ENCODE peak calls at places on chromosomes 1 and 21, in five cellular contexts. Q, M, D, E and F are unnamed samples.

GRCh38 chr1:33219886-33220661 is 36.2 kb upstream of the ZNF362 start:
- DNase-seq in M (no peak), E (peak; percentile 60), Q (no peak), D (peak; percentile 47), F (peak; percentile 63)

GRCh38 chr1:84973493-84974334 is 23.2 kb downstream of the MCOLN2 start:
- DNase-seq in Q (no peak), D (no peak), M (no peak), E (no peak), F (no peak)

GRCh38 chr1:18354657-18355056 is 126.1 kb upstream of the KLHDC7A start:
- DNase-seq in M (no peak), Q (no peak), E (no peak), D (no peak), F (no peak)

GRCh38 chr1:66253330-66253921 is 280.5 kb upstream of the SGIP1 start:
- DNase-seq in Q (no peak), E (peak; percentile 65), M (no peak), D (no peak), F (no peak)

GRCh38 chr1:117646007-117646913 is 40.4 kb downstream of the TENT5C start:
- DNase-seq in E (no peak), Q (no peak), M (no peak), D (no peak), F (no peak)

GRCh38 chr21:35338281-35338680 is 289.2 kb upstream of the RUNX1 start:
- DNase-seq in M (no peak), D (no peak), E (no peak), Q (no peak), F (no peak)

GRCh38 chr1:241834733-241835377 is 13.1 kb upstream of the EXO1 start:
- DNase-seq in M (no peak), E (peak; percentile 26), D (no peak), Q (no peak), F (no peak)

GRCh38 chr21:43874085-43874785 is 9.2 kb downstream of the AGPAT3 start:
- DNase-seq in D (no peak), E (no peak), Q (no peak), M (no peak), F (no peak)

GRCh38 chr1:31587720-31588423 is 11.6 kb downstream of the TINAGL1 start:
- DNase-seq in Q (peak; percentile 84), M (peak; percentile 89), D (no peak), E (no peak), F (no peak)

GRCh38 chr1:62687421-62687902 is 724 bp downstream of the DOCK7 start:
- DNase-seq in M (peak; percentile 66), D (no peak), Q (no peak), E (no peak), F (no peak)

GRCh38 chr1:94326329-94326728 is 88.9 kb upstream of the ARHGAP29 start:
- DNase-seq in E (no peak), D (no peak), M (no peak), Q (no peak), F (no peak)

GRCh38 chr1:15833069-15833679 is 14.3 kb upstream of the SPEN start:
- DNase-seq in Q (peak; percentile 72), M (peak; percentile 80), D (no peak), E (peak; percentile 47), F (peak; percentile 90)

GRCh38 chr1:206001476-206001888 is 1.7 kb downstream of the RAB7B start:
- DNase-seq in Q (no peak), E (peak; percentile 73), M (no peak), D (no peak), F (no peak)

GRCh38 chr1:2472109-2472508 is 4.0 kb upstream of the PLCH2 start:
- DNase-seq in D (no peak), E (no peak), M (no peak), Q (no peak), F (no peak)

GRCh38 chr1:76170522-76170921 is 96.0 kb downstream of the ST6GALNAC3 start:
- DNase-seq in E (no peak), M (no peak), Q (no peak), D (no peak), F (no peak)

GRCh38 chr1:108717774-108718316 is 5.1 kb downstream of the FNDC7 start:
- DNase-seq in Q (no peak), E (no peak), D (no peak), M (no peak), F (no peak)

GRCh38 chr1:108719253-108719652 is 6.5 kb downstream of the FNDC7 start:
- DNase-seq in D (no peak), M (no peak), Q (no peak), E (no peak), F (no peak)

GRCh38 chr1:108716437-108717230 is 3.9 kb downstream of the FNDC7 start:
- DNase-seq in Q (no peak), D (no peak), M (no peak), E (no peak), F (no peak)

GRCh38 chr1:108712605-108713150 is at the start of gene FNDC7:
- DNase-seq in M (no peak), Q (no peak), E (no peak), D (no peak), F (no peak)

GRCh38 chr1:108715932-108716331 is 3.2 kb downstream of the FNDC7 start:
- DNase-seq in Q (no peak), D (no peak), E (no peak), M (no peak), F (no peak)
- H3K4me3 ChIP-seq in Q (no peak overlapping the region), D (no peak overlapping the region), E (no peak overlapping the region), M (no peak overlapping the region), F (no peak overlapping the region)

DNA sequence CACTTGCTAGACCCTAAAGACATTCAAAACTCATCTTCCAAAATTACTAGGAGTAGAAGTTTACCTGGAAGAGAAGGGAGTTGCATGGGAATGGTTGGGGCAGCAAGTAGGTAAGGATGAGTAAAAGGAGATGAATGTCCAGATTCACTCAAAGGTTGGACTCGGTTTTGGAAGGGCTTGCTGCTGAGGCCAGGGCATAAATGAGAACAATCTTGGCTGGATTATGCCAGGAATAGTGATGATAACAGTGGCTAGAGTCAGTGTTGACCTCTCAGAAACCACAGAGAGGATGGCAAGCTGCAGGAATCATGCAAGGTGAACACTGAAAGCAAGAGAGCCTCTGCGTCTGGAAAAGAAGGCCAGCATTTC is 43.4 kb downstream of the C8A start:
- DNase-seq in E (no peak), Q (no peak), M (no peak), D (no peak), F (no peak)
- H3K4me1 ChIP-seq in E (no peaks in the 10 kb centered on the region), Q (no peaks in the 10 kb centered on the region), M (no peaks in the 10 kb centered on the region), D (peaks cover 12% of the 10 kb centered on the region), F (no peaks in the 10 kb centered on the region)

GRCh38 chr1:231347961-231348360 is 9.9 kb downstream of the SPRTN start:
- DNase-seq in Q (no peak), M (no peak), E (no peak), D (no peak), F (no peak)
- TF ChIP-seq POLR2AphosphoS5 in Q (no peak), M (no peak), E (no peak), D (no peak), F (no peak)

DNA sequence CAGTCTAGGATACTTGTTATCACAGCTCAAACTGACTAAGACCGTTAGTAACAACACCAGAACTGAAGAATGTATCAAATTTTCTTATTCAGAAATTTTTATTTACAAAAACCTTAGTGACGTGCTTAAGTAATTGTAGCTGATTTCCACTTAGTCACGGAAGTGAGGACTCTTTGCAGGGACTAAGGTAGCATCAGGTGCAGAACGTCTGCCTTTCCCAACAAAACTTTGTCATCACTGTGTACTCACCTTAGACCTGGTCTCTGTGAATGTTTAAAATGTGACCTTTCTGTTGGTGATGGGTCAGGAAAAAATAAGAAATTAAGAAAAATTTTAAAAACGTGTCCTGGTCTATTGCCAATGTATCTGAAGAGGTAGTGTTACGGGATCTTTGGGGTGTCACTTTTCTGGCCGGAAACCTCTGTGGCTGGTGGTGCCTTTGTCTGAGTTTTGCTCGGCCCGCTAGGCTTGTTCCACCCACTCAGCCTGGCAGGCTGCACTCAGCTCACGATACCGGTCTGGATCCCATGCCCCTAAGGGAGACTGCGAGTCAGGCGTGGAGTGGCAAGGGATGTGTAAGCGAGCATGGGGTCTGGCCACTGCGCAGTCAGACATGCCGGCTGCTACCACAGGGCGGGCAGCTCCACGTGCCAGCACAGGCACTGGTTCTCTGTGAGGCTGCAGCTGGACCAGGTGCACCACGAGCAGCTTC is 24.1 kb upstream of the LRRC8C start:
- DNase-seq in D (no peak), M (no peak), Q (peak; percentile 14), E (no peak), F (no peak)
- H3K4me3 ChIP-seq in D (no peak overlapping the region), M (no peak overlapping the region), Q (no peak overlapping the region), E (no peak overlapping the region), F (no peak overlapping the region)

DNA sequence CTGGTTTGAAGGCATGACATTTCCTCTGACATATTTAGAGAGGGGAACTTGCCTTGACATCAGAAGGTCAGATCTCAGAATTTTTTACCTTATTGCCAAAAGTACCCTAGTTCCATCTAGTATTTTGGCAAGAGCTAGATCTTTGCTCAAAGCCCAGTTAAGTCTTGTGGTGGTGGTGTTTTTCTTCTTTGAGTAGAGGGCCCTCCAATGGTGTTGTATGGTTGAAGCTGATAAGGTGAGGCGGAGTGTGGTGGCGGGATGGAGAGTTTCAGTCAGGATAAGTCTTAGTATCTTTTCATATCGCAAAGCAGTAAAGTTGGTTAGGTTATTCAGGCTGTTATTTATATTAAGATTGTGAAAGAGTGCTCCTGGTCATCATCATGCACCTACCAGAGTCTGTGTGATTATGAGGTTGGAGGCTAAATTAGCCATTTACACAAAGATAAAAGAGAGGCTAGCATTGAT is 20.1 kb upstream of the MACF1 start:
- DNase-seq in M (no peak), E (no peak), Q (no peak), D (no peak), F (no peak)
- H3K4me1 ChIP-seq in M (peaks cover 52% of the 10 kb centered on the region), E (peaks cover 45% of the 10 kb centered on the region), Q (peaks cover 16% of the 10 kb centered on the region), D (peaks cover 28% of the 10 kb centered on the region), F (no peaks in the 10 kb centered on the region)

GRCh38 chr1:958823-959729 is at the start of gene NOC2L:
- DNase-seq in D (peak; percentile 99), M (peak; percentile 95), Q (peak; percentile 96), E (no peak), F (peak; percentile 93)
- TF ChIP-seq POLR2AphosphoS5 in D (peak; percentile 70), M (peak; percentile 71), Q (peak; percentile 51), E (peak; percentile 84), F (peak; percentile 18)